ENCODE peak calls at places on chromosomes 6 and 20, in nine cellular contexts. M is astrocyte; Z is astrocyte of the spinal cord; Y is colonic mucosa; U is HepG2; X is upper lobe of left lung; O is bronchial epithelial cell; N is CD4-positive, alpha-beta T cell; J is OCI-LY7. K is an unnamed sample.

GRCh38 chr6:1601616-1602355 is 7.9 kb upstream of the FOXC1 start:
- DNase-seq in M (no peak), Z (no peak), Y (no peak), U (no peak), X (no peak), O (no peak), N (no peak), J (no peak), K (no peak)

GRCh38 chr20:57282691-57283361 is 16.4 kb upstream of the BMP7 start:
- DNase-seq in M (no peak), Z (no peak), Y (no peak), U (no peak), X (no peak), O (no peak), N (no peak), J (no peak), K (no peak)

GRCh38 chr6:1747531-1747930 is 137.8 kb downstream of the FOXC1 start:
- DNase-seq in M (no peak), Z (no peak), Y (no peak), U (no peak), X (no peak), O (no peak), N (no peak), J (no peak), K (no peak)

GRCh38 chr6:127796713-127797112 is 104.1 kb downstream of the THEMIS start:
- DNase-seq in M (no peak), Z (no peak), Y (no peak), U (no peak), X (no peak), O (no peak), N (no peak), J (no peak), K (no peak)

GRCh38 chr20:33731693-33732165 is at the start of gene ZNF341:
- DNase-seq in M (no peak), Z (peak; percentile 81), Y (peak; percentile 88), U (peak; percentile 90), X (peak; percentile 92), O (peak; percentile 36), N (peak; percentile 87), J (peak; percentile 94), K (peak; percentile 99)

GRCh38 chr6:26329763-26330511 is 35.1 kb upstream of the BTN3A2 start:
- DNase-seq in M (peak; percentile 31), Z (peak; percentile 63), Y (peak; percentile 55), U (peak; percentile 68), X (no peak), O (peak; percentile 56), N (peak; percentile 36), J (peak; percentile 72), K (no peak)

GRCh38 chr20:11891827-11892521 is 25.7 kb upstream of the BTBD3 start:
- DNase-seq in M (peak; percentile 55), Z (peak; percentile 73), Y (peak; percentile 83), U (peak; percentile 89), X (peak; percentile 77), O (peak; percentile 69), N (peak; percentile 5), J (no peak), K (peak; percentile 77)

GRCh38 chr6:90285611-90286381 is 10.8 kb downstream of the BACH2 start:
- DNase-seq in M (peak; percentile 95), Z (peak; percentile 94), Y (peak; percentile 58), U (peak; percentile 18), X (peak; percentile 89), O (peak; percentile 83), N (no peak), J (peak; percentile 73), K (no peak)

GRCh38 chr20:51750037-51750769 is 18.0 kb downstream of the ATP9A start:
- DNase-seq in M (peak; percentile 91), Z (peak; percentile 88), Y (peak; percentile 91), U (peak; percentile 96), X (peak; percentile 80), O (peak; percentile 98), N (no peak), J (no peak), K (no peak)

GRCh38 chr20:20806121-20806820 is 93.8 kb upstream of the RALGAPA2 start:
- DNase-seq in M (no peak), Z (no peak), Y (no peak), U (no peak), X (no peak), O (no peak), N (no peak), J (no peak), K (no peak)

GRCh38 chr20:49591217-49591865 is 23.4 kb upstream of the PTGIS start:
- DNase-seq in M (peak; percentile 92), Z (no peak), Y (no peak), U (no peak), X (no peak), O (no peak), N (no peak), J (no peak), K (no peak)

GRCh38 chr20:10239954-10240353 is 21.3 kb downstream of the SNAP25 start:
- DNase-seq in M (no peak), Z (no peak), Y (peak; percentile 56), U (peak; percentile 58), X (peak; percentile 83), O (peak; percentile 93), N (no peak), J (no peak), K (no peak)

GRCh38 chr6:41071501-41071922 is 644 bp downstream of the OARD1 start:
- DNase-seq in M (no peak), Z (no peak), Y (no peak), U (no peak), X (peak; percentile 89), O (peak; percentile 76), N (no peak), J (peak; percentile 79), K (no peak)

GRCh38 chr6:129555206-129555832 is 154.7 kb downstream of the ARHGAP18 start:
- DNase-seq in M (peak; percentile 60), Z (peak; percentile 67), Y (no peak), U (no peak), X (no peak), O (no peak), N (no peak), J (no peak), K (no peak)

GRCh38 chr6:170029416-170030283 is 261.2 kb downstream of the DLL1 start:
- DNase-seq in M (no peak), Z (no peak), Y (no peak), U (no peak), X (peak; percentile 18), O (no peak), N (no peak), J (no peak), K (peak; percentile 52)

GRCh38 chr20:57428611-57429496 is 37.7 kb downstream of the RBM38 start:
- DNase-seq in M (no peak), Z (no peak), Y (no peak), U (peak; percentile 83), X (no peak), O (no peak), N (no peak), J (no peak), K (no peak)

GRCh38 chr6:134741193-134741521 is 208.7 kb downstream of the ALDH8A1 start:
- DNase-seq in M (no peak), Z (no peak), Y (no peak), U (no peak), X (no peak), O (no peak), N (no peak), J (peak; percentile 9), K (no peak)
- TF ChIP-seq CTCF in M (peak; percentile 12), Z (peak; percentile 31), Y (no peak), U (peak; percentile 47), X (no peak), O (no peak), N (no peak), J (peak; percentile 46), K (peak; percentile 54)

GRCh38 chr6:65776332-65776731 is 69.3 kb upstream of the EYS start:
- DNase-seq in M (no peak), Z (no peak), Y (no peak), U (no peak), X (no peak), O (peak; percentile 3), N (no peak), J (no peak), K (no peak)
- TF ChIP-seq CTCF in M (no peak), Z (no peak), Y (no peak), U (peak; percentile 23), X (no peak), O (no peak), N (no peak), J (no peak), K (peak; percentile 56)

DNA sequence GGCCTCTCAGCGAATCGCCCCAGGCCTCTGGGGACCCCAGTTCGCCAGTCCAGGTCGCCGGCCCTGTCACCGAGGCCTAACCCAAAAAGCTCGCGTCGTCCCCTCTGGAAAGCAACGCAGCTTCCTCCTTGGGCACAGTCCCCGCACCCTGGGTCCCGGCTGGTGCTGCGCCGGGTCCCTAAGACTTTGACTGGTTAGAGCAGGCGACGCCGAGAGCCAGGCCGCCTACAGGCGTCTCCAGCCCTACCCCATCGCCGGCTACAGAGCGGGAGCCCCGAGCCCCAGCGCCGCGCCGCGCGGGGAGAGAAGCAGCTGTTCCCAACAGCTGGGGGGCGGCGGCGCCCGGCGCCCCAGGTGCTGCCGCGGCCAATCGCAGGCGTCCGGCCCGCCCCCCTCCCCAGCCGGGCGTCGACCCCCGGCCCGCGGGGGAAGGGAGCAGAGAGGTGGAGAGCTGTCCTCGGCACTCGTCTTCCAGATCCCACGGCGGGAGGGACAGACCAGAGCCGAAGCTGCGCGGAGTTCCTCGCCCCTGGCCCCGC is 540 bp upstream of the RBM24 start:
- DNase-seq in M (no peak), Z (peak; percentile 19), Y (peak; percentile 54), U (no peak), X (no peak), O (no peak), N (no peak), J (no peak), K (peak; percentile 73)
- TF ChIP-seq CTCF in M (no peak), Z (peak; percentile 27), Y (no peak), U (no peak), X (no peak), O (no peak), N (no peak), J (no peak), K (peak; percentile 38)

GRCh38 chr6:133953634-133954415 is 801 bp downstream of the TBPL1 start:
- DNase-seq in M (no peak), Z (no peak), Y (peak; percentile 38), U (no peak), X (no peak), O (no peak), N (no peak), J (peak; percentile 65), K (no peak)

GRCh38 chr6:133955582-133956412 is 2.8 kb downstream of the TBPL1 start:
- DNase-seq in M (no peak), Z (no peak), Y (no peak), U (no peak), X (no peak), O (no peak), N (no peak), J (no peak), K (no peak)

GRCh38 chr6:133956413-133957049 is 3.5 kb downstream of the TBPL1 start:
- DNase-seq in M (no peak), Z (no peak), Y (no peak), U (no peak), X (no peak), O (no peak), N (no peak), J (no peak), K (no peak)

GRCh38 chr6:133952815-133953633 is at the start of gene TBPL1:
- DNase-seq in M (peak; percentile 92), Z (peak; percentile 98), Y (peak; percentile 96), U (peak; percentile 91), X (peak; percentile 96), O (peak; percentile 77), N (peak; percentile 88), J (peak; percentile 96), K (peak; percentile 93)

GRCh38 chr6:133955136-133955576 is 2.1 kb downstream of the TBPL1 start:
- DNase-seq in M (no peak), Z (no peak), Y (no peak), U (no peak), X (no peak), O (no peak), N (no peak), J (no peak), K (no peak)
- TF ChIP-seq CTCF in M (no peak), Z (no peak), Y (no peak), U (no peak), X (no peak), O (no peak), N (no peak), J (no peak), K (no peak)